ENCODE peak calls at places on chromosomes 16 and 17, in eight cellular contexts. W, A, J, H, Z, X, U and P are unnamed samples.
A peak's percentile ranks its signal among the peaks of the same experiment; 100 is the strongest.

GRCh38 chr16:84979516-84979915 is 31.8 kb downstream of the ZDHHC7 start:
- DNase-seq in W (no peak), A (no peak), J (no peak), H (no peak), Z (no peak), X (no peak), U (no peak), P (no peak)

GRCh38 chr16:854808-855410 is 54.4 kb upstream of the GNG13 start:
- DNase-seq in W (no peak), A (no peak), J (no peak), H (no peak), Z (no peak), X (no peak), U (no peak), P (no peak)

GRCh38 chr17:61188081-61188480 is 211.6 kb upstream of the TBX2 start:
- DNase-seq in W (no peak), A (no peak), J (no peak), H (no peak), Z (no peak), X (no peak), U (no peak), P (no peak)

GRCh38 chr17:28991779-28992178 is 14.1 kb downstream of the SEZ6 start:
- DNase-seq in W (no peak), A (no peak), J (no peak), H (no peak), Z (no peak), X (no peak), U (no peak), P (no peak)

GRCh38 chr16:54687043-54687655 is 243.5 kb upstream of the IRX5 start:
- DNase-seq in W (no peak), A (no peak), J (no peak), H (no peak), Z (peak; percentile 42), X (no peak), U (no peak), P (no peak)

GRCh38 chr16:83774066-83774465 is 33.7 kb upstream of the HSBP1 start:
- DNase-seq in W (no peak), A (no peak), J (no peak), H (no peak), Z (no peak), X (no peak), U (no peak), P (no peak)

GRCh38 chr17:47120521-47121095 is 68.5 kb downstream of the CDC27 start:
- DNase-seq in W (no peak), A (no peak), J (no peak), H (no peak), Z (no peak), X (no peak), U (no peak), P (no peak)

GRCh38 chr16:72203401-72203800 is 31.4 kb upstream of the PMFBP1 start:
- DNase-seq in W (no peak), A (peak; percentile 18), J (peak; percentile 32), H (no peak), Z (peak; percentile 34), X (no peak), U (peak; percentile 42), P (no peak)

GRCh38 chr16:66427036-66427446 is at the start of gene BEAN1:
- DNase-seq in W (no peak), A (no peak), J (peak; percentile 54), H (no peak), Z (no peak), X (peak; percentile 36), U (no peak), P (no peak)

GRCh38 chr16:64920211-64920610 is 201.7 kb downstream of the CDH11 start:
- DNase-seq in W (no peak), A (no peak), J (peak; percentile 27), H (no peak), Z (no peak), X (no peak), U (no peak), P (no peak)

GRCh38 chr16:11792404-11793260 is 4.4 kb downstream of the ZC3H7A start:
- DNase-seq in W (no peak), A (no peak), J (no peak), H (no peak), Z (peak; percentile 59), X (no peak), U (peak; percentile 63), P (peak; percentile 86)

GRCh38 chr16:72902276-72902675 is 145.7 kb downstream of the ZFHX3 start:
- DNase-seq in W (no peak), A (no peak), J (no peak), H (no peak), Z (no peak), X (no peak), U (no peak), P (no peak)

DNA sequence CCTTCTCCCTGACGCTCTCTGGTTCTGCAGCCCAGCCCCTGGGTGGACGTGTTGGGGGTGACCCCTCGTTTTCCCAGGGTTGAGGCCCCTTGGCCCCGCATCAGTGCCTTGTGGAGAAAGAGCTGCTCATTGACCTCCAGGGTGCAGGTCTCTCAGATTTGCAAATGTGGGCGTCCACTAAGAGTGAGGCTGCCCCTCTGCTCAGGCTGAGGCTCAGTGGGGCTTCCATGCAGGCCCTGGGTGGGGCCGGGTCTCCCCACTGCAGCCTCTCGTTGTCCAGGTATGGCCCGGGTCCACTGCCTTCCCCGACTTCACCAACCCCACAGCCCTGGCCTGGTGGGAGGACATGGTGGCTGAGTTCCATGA is 9.0 kb downstream of the GAA start:
- DNase-seq in W (no peak), A (no peak), J (no peak), H (no peak), Z (no peak), X (no peak), U (no peak), P (no peak)
- TF ChIP-seq CTCF in W (no peak), A (no peak), J (no peak), H (no peak), Z (no peak), X (no peak), U (no peak), P (no peak)

DNA sequence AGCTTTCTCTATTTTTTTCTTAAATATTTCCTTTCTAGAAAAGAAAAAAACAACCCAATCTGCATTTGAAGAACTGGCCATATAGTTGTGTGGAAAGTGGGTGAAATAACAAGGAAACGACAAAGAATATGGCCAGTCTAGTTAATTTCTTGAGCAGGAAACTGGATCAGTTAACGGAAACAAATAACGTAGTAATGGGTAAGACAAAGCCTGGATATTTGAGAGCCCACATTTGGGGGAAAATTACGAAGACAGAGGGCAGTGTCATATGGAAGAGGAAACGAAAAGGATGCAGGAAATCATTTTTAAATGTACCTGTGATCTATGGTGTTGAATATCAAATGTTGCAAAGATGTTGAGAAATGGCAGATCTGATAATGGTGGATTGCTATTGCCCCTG is 78.6 kb downstream of the HS3ST3A1 start:
- DNase-seq in W (no peak), A (no peak), J (no peak), H (no peak), Z (no peak), X (no peak), U (no peak), P (no peak)
- H3K4me3 ChIP-seq in W (no peak overlapping the region), A (no peak overlapping the region), J (no peak overlapping the region), H (no peak overlapping the region), Z (no peak overlapping the region), X (no peak overlapping the region), U (no peak overlapping the region), P (no peak overlapping the region)

GRCh38 chr17:57953703-57954420 is 1.4 kb downstream of the CUEDC1 start:
- DNase-seq in W (no peak), A (no peak), J (no peak), H (no peak), Z (no peak), X (peak; percentile 13), U (peak; percentile 34), P (no peak)
- H3K4me1 ChIP-seq in W (peaks cover 26% of the 10 kb centered on the region), A (peaks cover 32% of the 10 kb centered on the region), J (peaks cover 10% of the 10 kb centered on the region), H (peaks cover 26% of the 10 kb centered on the region), Z (peaks cover 35% of the 10 kb centered on the region), X (peaks cover 74% of the 10 kb centered on the region), U (peaks cover 70% of the 10 kb centered on the region), P (peaks cover 39% of the 10 kb centered on the region)

GRCh38 chr16:77353587-77354263 is 81.1 kb downstream of the ADAMTS18 start:
- DNase-seq in W (no peak), A (no peak), J (no peak), H (no peak), Z (no peak), X (no peak), U (no peak), P (no peak)

GRCh38 chr16:77364770-77365169 is 70.1 kb downstream of the ADAMTS18 start:
- DNase-seq in W (no peak), A (no peak), J (no peak), H (no peak), Z (no peak), X (no peak), U (no peak), P (no peak)

DNA sequence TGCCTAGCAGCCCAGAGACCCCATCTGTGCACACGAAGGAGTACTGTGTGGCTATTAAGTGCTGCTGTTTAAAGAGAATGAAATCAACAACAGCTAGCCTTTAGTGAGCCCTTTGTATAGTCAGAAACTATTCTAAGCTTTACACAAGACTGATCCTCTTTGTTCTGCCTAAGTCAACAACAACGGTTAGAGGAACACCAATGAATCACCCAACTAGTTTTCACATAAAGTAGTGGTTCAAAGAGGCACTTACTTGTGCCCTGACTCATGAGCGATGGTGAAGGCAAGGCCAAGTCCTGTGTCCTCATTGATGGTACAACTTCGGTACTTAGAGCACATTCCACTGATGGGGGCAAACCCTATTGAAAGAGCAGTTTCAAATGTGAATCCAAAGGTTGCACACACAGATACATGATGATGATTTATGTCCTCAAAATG is 75.8 kb downstream of the ADAMTS18 start:
- DNase-seq in W (no peak), A (peak; percentile 26), J (peak; percentile 16), H (no peak), Z (no peak), X (no peak), U (no peak), P (no peak)
- TF ChIP-seq CTCF in W (no peak), A (no peak), J (no peak), H (no peak), Z (no peak), X (no peak), U (no peak), P (no peak)